ENCODE peak calls at places on chromosomes 1 and 21, in four cellular contexts. Z is IMR-90, C is uterus, K is PC-3. U is an unnamed sample. For H3K4me1 and H3K9me3, the result is how much of the 10 kb centered on the place peaks cover.

GRCh38 chr1:966603-967295 is 467 bp downstream of the PLEKHN1 start:
- DNase-seq in Z (peak), C (peak), K (peak), U (peak)

GRCh38 chr1:5473268-5473667 is 519.0 kb downstream of the NPHP4 start:
- DNase-seq in Z (no peak), C (no peak), K (no peak), U (no peak)

GRCh38 chr1:39381839-39382238 is 109.6 kb upstream of the BMP8A start:
- DNase-seq in Z (peak), C (no peak), K (no peak), U (no peak)

GRCh38 chr21:37430184-37430821 is 63.7 kb downstream of the DYRK1A start:
- DNase-seq in Z (no peak), C (no peak), K (peak), U (no peak)

GRCh38 chr1:170536924-170537551 is 5.1 kb downstream of the GORAB start:
- DNase-seq in Z (no peak), C (no peak), K (no peak), U (no peak)

GRCh38 chr1:69888657-69889056 is 316.7 kb downstream of the LRRC40 start:
- DNase-seq in Z (no peak), C (no peak), K (no peak), U (no peak)

GRCh38 chr21:39197448-39197847 is 14.2 kb upstream of the PSMG1 start:
- DNase-seq in Z (no peak), C (no peak), K (no peak), U (no peak)

GRCh38 chr1:94081566-94082344 is 39.2 kb downstream of the ABCA4 start:
- DNase-seq in Z (peak), C (no peak), K (peak), U (no peak)

GRCh38 chr1:244599937-244600350 is 53.0 kb upstream of the DESI2 start:
- DNase-seq in Z (peak), C (peak), K (peak), U (peak)

GRCh38 chr21:26881504-26882228 is 36.5 kb upstream of the ADAMTS1 start:
- DNase-seq in Z (peak), C (no peak), K (peak), U (no peak)

GRCh38 chr1:94606471-94606870 is 64.9 kb upstream of the F3 start:
- DNase-seq in Z (no peak), C (no peak), K (no peak), U (no peak)

GRCh38 chr1:153368477-153368876 is 6.9 kb downstream of the S100A12 start:
- DNase-seq in Z (no peak), C (no peak), K (no peak), U (no peak)

GRCh38 chr1:25711555-25712298 is 88.3 kb upstream of the SELENON start:
- DNase-seq in Z (peak), C (no peak), K (peak), U (peak)

GRCh38 chr1:170284425-170284824 is 138.7 kb downstream of the NTMT2 start:
- DNase-seq in Z (no peak), C (no peak), K (no peak), U (no peak)

GRCh38 chr1:38785285-38786039 is 74.1 kb downstream of the RRAGC start:
- DNase-seq in Z (no peak), C (no peak), K (no peak), U (no peak)

GRCh38 chr1:18411820-18412641 is 68.7 kb upstream of the KLHDC7A start:
- DNase-seq in Z (no peak), C (no peak), K (no peak), U (no peak)

GRCh38 chr21:20802631-20803260 is 195.5 kb upstream of the NCAM2 start:
- DNase-seq in Z (no peak), C (no peak), K (no peak), U (no peak)

GRCh38 chr1:178818416-178818815 is 52.5 kb downstream of the ANGPTL1 start:
- DNase-seq in Z (peak), C (peak), K (peak), U (no peak)

GRCh38 chr21:41830764-41831452 is 48.2 kb downstream of the PRDM15 start:
- DNase-seq in Z (no peak), C (no peak), K (no peak), U (no peak)

GRCh38 chr1:153072806-153073726 is 1.7 kb upstream of the SPRR2B start:
- DNase-seq in Z (no peak), C (no peak), K (no peak), U (no peak)

GRCh38 chr1:11701981-11702803 is 10.7 kb downstream of the DRAXIN start:
- DNase-seq in Z (no peak), C (no peak), K (no peak), U (no peak)

GRCh38 chr1:92691937-92692336 is 93.0 kb downstream of the EVI5 start:
- DNase-seq in Z (no peak), C (no peak), K (no peak), U (no peak)

GRCh38 chr1:34373912-34374311 is 197.2 kb downstream of the C1orf94 start:
- DNase-seq in Z (no peak), C (no peak), K (no peak), U (no peak)

GRCh38 chr1:235937123-235937522 is 70.4 kb upstream of the LYST start:
- DNase-seq in Z (no peak), C (no peak), K (no peak), U (no peak)

GRCh38 chr1:232905324-232906034 is 44.9 kb upstream of the NTPCR start:
- DNase-seq in Z (peak), C (no peak), K (peak), U (no peak)

GRCh38 chr21:34909492-34910292 is 139.4 kb downstream of the RUNX1 start:
- DNase-seq in Z (peak), C (no peak), K (no peak), U (no peak)

GRCh38 chr1:74468982-74469603 is 43.3 kb downstream of the LRRC53 start:
- DNase-seq in Z (peak), C (no peak), K (peak), U (no peak)

GRCh38 chr1:221793439-221794078 is 51.7 kb upstream of the DUSP10 start:
- DNase-seq in Z (no peak), C (no peak), K (no peak), U (no peak)

GRCh38 chr21:33817136-33817535 is 98.5 kb downstream of the ATP5PO start:
- DNase-seq in Z (no peak), C (no peak), K (no peak), U (no peak)

GRCh38 chr1:17922833-17923232 is 167.7 kb downstream of the ACTL8 start:
- DNase-seq in Z (peak), C (no peak), K (peak), U (no peak)

GRCh38 chr1:183467687-183468086 is 4.6 kb upstream of the SMG7 start:
- DNase-seq in Z (no peak), C (no peak), K (peak), U (no peak)

GRCh38 chr1:151972533-151973270 is 21.0 kb downstream of the S100A10 start:
- DNase-seq in Z (peak), C (peak), K (peak), U (no peak)
- H3K4me1 ChIP-seq in Z (under half), C (under half), K (half or more), U (under half)

GRCh38 chr1:103110701-103111100 is 2.4 kb upstream of the COL11A1 start:
- DNase-seq in Z (no peak), C (no peak), K (no peak), U (no peak)
- H3K9me3 ChIP-seq in Z (under half), C (under half), K (under half), U (under half)

GRCh38 chr1:185568155-185569123 is 165.8 kb upstream of the HMCN1 start:
- DNase-seq in Z (no peak), C (no peak), K (peak), U (no peak)

GRCh38 chr1:185567438-185567837 is 166.8 kb upstream of the HMCN1 start:
- DNase-seq in Z (no peak), C (no peak), K (no peak), U (no peak)

GRCh38 chr1:185567006-185567405 is 167.2 kb upstream of the HMCN1 start:
- DNase-seq in Z (peak), C (no peak), K (peak), U (no peak)

GRCh38 chr1:185562623-185563359 is 171.4 kb upstream of the HMCN1 start:
- DNase-seq in Z (no peak), C (no peak), K (peak), U (no peak)

GRCh38 chr1:185565314-185565713 is 168.9 kb upstream of the HMCN1 start:
- DNase-seq in Z (peak), C (no peak), K (peak), U (no peak)
- H3K4me1 ChIP-seq in Z (under half), C (under half), K (under half), U (under half)

GRCh38 chr1:2822621-2823145 is 21.2 kb upstream of the TTC34 start:
- DNase-seq in Z (no peak), C (no peak), K (no peak), U (peak)
- H3K9me3 ChIP-seq in Z (half or more), C (under half), K (under half), U (under half)

GRCh38 chr1:100895540-100896480 is at the start of gene SLC30A7:
- DNase-seq in Z (peak), C (peak), K (peak), U (peak)

GRCh38 chr1:100894622-100895539 is at the start of gene EXTL2:
- DNase-seq in Z (peak), C (peak), K (peak), U (peak)

GRCh38 chr1:100893718-100894117 is 924 bp downstream of the EXTL2 start:
- DNase-seq in Z (no peak), C (no peak), K (no peak), U (no peak)

GRCh38 chr1:100892554-100892953 is 2.1 kb downstream of the EXTL2 start:
- DNase-seq in Z (no peak), C (no peak), K (no peak), U (no peak)

GRCh38 chr1:100896481-100896982 is 642 bp downstream of the SLC30A7 start:
- DNase-seq in Z (peak), C (no peak), K (peak), U (no peak)
- H3K4me1 ChIP-seq in Z (under half), C (under half), K (under half), U (under half)

GRCh38 chr21:36045993-36046392 is 14.3 kb downstream of the SETD4 start:
- DNase-seq in Z (peak), C (no peak), K (peak), U (no peak)
- H3K9me3 ChIP-seq in Z (under half), C (under half), K (under half), U (under half)

DNA sequence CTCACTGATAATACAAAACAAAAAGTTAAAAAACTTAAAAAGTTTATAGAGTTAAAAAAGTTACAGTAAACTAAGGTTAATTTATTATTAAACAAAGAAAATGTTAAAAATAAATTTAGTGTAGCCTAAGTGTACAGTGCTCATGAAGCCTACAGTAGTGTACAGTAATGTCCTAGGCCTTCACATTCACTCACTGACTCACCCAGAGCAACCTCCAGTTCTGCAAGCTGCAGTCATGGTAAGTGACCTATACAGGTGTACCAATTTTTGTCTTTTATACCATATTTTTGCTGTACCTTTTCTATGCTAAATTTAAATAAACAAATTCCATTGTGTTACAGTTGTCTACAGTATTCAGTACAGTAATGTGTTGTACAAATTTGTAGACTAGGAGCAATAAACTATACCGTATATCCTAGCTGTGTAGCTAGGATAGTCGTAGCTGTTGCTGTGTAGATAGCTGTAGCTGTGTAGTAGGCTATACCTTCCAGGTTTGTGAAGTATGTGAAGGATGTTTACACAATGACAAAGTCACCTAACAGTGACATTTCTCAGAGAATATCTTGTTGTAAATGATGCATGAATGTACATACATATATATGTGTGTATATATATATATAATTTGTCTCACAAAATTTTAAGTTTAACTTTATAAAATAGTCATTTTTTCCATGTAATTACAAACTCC is 140.2 kb downstream of the TGFB2 start:
- DNase-seq in Z (peak), C (no peak), K (peak), U (no peak)
- H3K4me1 ChIP-seq in Z (under half), C (under half), K (half or more), U (under half)

GRCh38 chr21:8998946-8999681 is 1522.3 kb upstream of the TPTE start:
- DNase-seq in Z (no peak), C (no peak), K (peak), U (no peak)
- H3K9me3 ChIP-seq in Z (under half), C (under half), K (under half), U (under half)

DNA sequence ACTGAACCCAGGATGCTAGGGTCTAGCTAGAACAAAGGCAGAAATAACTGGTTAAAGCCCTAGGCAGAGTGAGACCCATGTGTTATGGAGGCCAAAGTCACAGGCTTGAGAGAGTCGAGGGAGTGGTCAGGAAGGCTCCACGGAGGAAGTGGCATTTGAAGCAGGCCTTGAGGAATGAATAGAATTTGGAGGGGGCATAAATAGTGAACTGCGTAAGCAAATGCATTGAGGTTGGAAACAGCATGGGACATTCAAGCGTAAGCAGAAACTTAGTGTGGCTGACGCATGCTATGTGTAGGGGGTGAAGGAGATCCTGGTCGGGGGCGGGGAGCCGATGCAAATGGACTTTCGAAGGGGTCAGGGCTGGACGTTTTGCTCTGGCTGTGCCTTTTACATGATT is 11.5 kb downstream of the AZIN2 start:
- DNase-seq in Z (no peak), C (no peak), K (no peak), U (no peak)
- H3K4me1 ChIP-seq in Z (under half), C (under half), K (under half), U (under half)

U was measured in aorta.